ENCODE peak calls at places on chromosomes 11 and 22, in five cellular contexts. S is NB4, P is cardiac muscle cell, R is ovary, H is psoas muscle. O is an unnamed sample.
A peak's percentile ranks its signal among the peaks of the same experiment; 100 is the strongest.

GRCh38 chr11:132134322-132134721 is 763.9 kb downstream of the NTM start:
- DNase-seq in P (no peak), R (no peak), S (no peak), H (no peak), O (no peak)

GRCh38 chr11:125141686-125142535 is 22.6 kb upstream of the PKNOX2 start:
- DNase-seq in R (no peak), S (peak; percentile 58), P (peak; percentile 66), H (peak; percentile 40), O (peak; percentile 47)

GRCh38 chr11:37525336-37525735 is 927.3 kb upstream of the RAG2 start:
- DNase-seq in P (no peak), R (no peak), H (no peak), S (no peak), O (no peak)

GRCh38 chr11:12144306-12145174 is 34.1 kb downstream of the MICAL2 start:
- DNase-seq in R (no peak), H (no peak), S (peak; percentile 59), P (no peak), O (no peak)

GRCh38 chr11:60307507-60308195 is 19.4 kb upstream of the MS4A6E start:
- DNase-seq in H (no peak), S (no peak), P (no peak), R (no peak), O (peak; percentile 19)

GRCh38 chr22:19867617-19868016 is 12.9 kb upstream of the GNB1L start:
- DNase-seq in H (no peak), R (peak; percentile 3), P (no peak), S (no peak), O (no peak)

GRCh38 chr11:88538088-88538487 is 200.6 kb upstream of the CTSC start:
- DNase-seq in H (no peak), R (no peak), P (no peak), S (no peak), O (no peak)

GRCh38 chr11:5994791-5995190 is 8.0 kb upstream of the OR52L1 start:
- DNase-seq in R (no peak), H (no peak), S (no peak), P (no peak), O (no peak)

GRCh38 chr11:68528630-68529029 is 68.1 kb downstream of the PPP6R3 start:
- DNase-seq in P (peak; percentile 28), S (peak; percentile 44), R (no peak), H (no peak), O (no peak)

GRCh38 chr22:50293441-50294318 is 13.8 kb downstream of the PLXNB2 start:
- DNase-seq in P (peak; percentile 87), H (peak; percentile 50), S (peak; percentile 59), R (peak; percentile 68), O (peak; percentile 34)

GRCh38 chr22:17472886-17473285 is 90.4 kb upstream of the SLC25A18 start:
- DNase-seq in R (no peak), S (no peak), H (no peak), P (peak; percentile 15), O (no peak)

GRCh38 chr11:95520765-95521542 is 268.6 kb downstream of the FAM76B start:
- DNase-seq in R (no peak), P (no peak), S (no peak), H (no peak), O (no peak)

GRCh38 chr22:26853071-26853470 is 195.7 kb downstream of the MIAT start:
- DNase-seq in H (no peak), R (no peak), S (no peak), P (no peak), O (no peak)

GRCh38 chr22:29786026-29786425 is 18.9 kb downstream of the UQCR10 start:
- DNase-seq in S (no peak), H (no peak), P (no peak), R (no peak), O (no peak)

GRCh38 chr11:75563978-75564552 is 2.0 kb downstream of the SERPINH1 start:
- DNase-seq in R (peak; percentile 71), S (no peak), P (peak; percentile 82), H (peak; percentile 78), O (no peak)

GRCh38 chr22:20131856-20132685 is 467 bp downstream of the ZDHHC8 start:
- DNase-seq in H (peak; percentile 64), R (no peak), S (no peak), P (no peak), O (no peak)

DNA sequence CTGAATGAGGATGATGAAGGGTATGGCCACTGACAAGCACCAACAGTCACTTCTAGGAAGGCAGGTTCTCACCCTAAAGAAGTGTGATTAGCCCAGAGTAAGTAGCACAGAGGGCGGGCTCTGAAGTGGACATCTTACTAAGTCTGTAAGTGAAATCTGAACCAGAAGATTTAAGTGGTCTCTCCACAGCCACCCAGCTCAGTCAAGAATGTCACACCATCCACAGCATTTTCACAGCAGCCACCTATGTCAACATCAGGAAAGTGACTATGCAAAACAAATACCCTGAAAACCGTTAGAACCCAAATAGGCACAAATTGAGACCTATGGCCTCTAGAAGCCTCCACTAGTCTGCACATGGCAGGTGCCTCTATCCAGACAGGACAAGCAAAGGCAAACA is 23.0 kb upstream of the STK33 start:
- DNase-seq in R (no peak), H (no peak), P (peak; percentile 18), S (no peak), O (no peak)
- H3K4me3 ChIP-seq in R (no peak overlapping the region), H (no peak overlapping the region), P (no peak overlapping the region), S (no peak overlapping the region), O (no peak overlapping the region)

DNA sequence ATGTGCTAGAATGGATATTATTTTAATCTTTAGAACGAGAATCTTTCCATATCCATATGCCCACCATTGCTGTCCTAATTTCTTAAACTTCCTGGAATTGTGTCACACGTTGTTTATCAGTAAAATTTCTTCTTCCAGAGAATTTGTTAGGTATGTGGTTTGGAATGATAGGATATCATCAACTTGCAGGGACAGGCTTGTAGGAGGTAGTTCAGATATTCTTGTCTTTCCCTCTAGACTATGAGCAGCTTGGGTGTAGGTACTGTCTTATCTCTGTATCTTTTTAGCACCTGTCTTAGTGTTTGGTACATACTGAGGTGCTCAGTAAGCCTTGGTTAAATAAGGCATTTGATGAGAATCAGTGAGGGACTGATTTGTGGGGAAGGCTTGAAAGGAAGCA is 3.4 kb downstream of the CTNND1 start:
- DNase-seq in H (no peak), R (no peak), S (no peak), P (no peak), O (no peak)
- H3K4me3 ChIP-seq in H (peak overlapping the region; percentile 83), R (no peak overlapping the region), S (no peak overlapping the region), P (peak overlapping the region; percentile 100), O (peak overlapping the region; percentile 1)

GRCh38 chr11:65433657-65434056 is 11.1 kb downstream of the NEAT1 start:
- DNase-seq in S (no peak), R (no peak), P (no peak), H (no peak), O (no peak)

GRCh38 chr11:65434057-65434666 is 11.6 kb downstream of the NEAT1 start:
- DNase-seq in P (no peak), S (no peak), R (no peak), H (no peak), O (no peak)

GRCh38 chr11:65432133-65432650 is 9.6 kb downstream of the NEAT1 start:
- DNase-seq in S (no peak), P (no peak), R (no peak), H (no peak), O (no peak)

GRCh38 chr11:65431452-65432132 is 9.0 kb downstream of the NEAT1 start:
- DNase-seq in P (no peak), H (no peak), S (no peak), R (no peak), O (peak; percentile 88)

DNA sequence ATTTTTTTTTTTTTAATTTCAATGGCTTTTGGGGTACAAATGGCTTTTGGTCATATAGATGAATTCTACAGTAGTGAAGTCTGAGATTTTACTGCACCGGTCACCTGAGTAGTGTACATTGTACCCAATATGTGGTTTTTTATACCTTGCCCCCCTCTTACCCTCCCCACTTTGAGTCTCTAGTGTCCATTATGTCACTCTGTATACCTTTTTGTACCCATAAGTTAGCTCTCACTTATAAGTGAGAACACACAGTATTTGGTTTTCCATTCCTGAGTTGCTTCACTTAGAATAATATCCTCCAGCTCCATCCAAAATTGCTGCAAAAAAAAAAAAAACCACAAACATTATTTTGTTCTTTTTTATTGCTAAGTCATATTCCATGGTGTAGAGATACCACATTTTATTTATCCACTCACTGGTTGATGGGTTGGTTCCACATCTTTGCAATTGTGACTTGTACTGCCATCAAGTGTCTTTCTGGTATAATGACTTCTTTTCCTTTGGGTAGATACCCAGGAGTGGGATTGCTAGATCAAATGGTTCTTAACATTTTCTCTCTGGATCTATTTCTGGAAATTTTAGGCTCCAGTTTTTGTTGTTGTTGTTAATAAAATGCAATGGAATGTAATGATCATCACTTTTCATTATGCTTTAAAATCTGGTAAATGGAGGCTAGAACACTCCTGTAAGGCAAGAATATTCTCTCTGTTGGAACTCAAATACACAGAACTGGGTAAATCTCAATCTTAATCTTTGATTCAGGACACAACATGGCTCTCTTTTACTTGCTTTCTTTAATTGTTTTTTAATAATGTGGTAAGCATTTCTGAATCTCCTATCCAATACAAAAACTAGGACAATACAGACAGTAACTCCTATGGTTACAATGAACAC is 10.3 kb downstream of the NEAT1 start:
- DNase-seq in H (no peak), S (peak; percentile 64), R (no peak), P (peak; percentile 38), O (peak; percentile 56)
- H3K4me3 ChIP-seq in H (peak overlapping the region; percentile 86), S (no peak overlapping the region), R (no peak overlapping the region), P (no peak overlapping the region), O (no peak overlapping the region)

DNA sequence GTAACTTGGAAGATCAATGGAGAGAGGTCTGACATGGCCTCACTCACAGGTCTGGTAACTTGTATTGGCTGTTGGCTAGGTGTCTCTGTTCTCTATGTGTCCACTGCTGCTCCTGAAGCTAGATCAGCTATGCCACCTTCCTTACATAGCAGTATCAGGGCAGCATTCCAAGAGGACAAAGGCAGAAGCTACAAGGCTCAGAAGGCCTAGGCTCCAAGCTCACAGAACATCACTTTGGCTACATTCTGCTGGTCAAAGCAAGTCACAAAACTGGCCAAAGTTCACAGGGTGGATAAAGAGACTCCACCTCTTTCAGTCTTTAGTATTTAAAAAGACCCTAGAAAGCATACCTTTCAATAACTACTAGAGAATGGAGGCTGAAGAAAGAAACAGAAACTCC is 4.1 kb downstream of the SLC5A12 start:
- DNase-seq in S (no peak), P (no peak), R (no peak), H (no peak), O (no peak)
- H3K4me3 ChIP-seq in S (no peak overlapping the region), P (no peak overlapping the region), R (no peak overlapping the region), H (no peak overlapping the region), O (no peak overlapping the region)

GRCh38 chr22:34880667-34881066 is 185.3 kb upstream of the ISX start:
- DNase-seq in P (no peak), H (no peak), R (no peak), S (no peak), O (no peak)

GRCh38 chr22:34881453-34881852 is 184.5 kb upstream of the ISX start:
- DNase-seq in R (no peak), S (no peak), H (no peak), P (no peak), O (no peak)

GRCh38 chr22:34877506-34877905 is 188.5 kb upstream of the ISX start:
- DNase-seq in H (no peak), R (no peak), P (no peak), S (no peak), O (no peak)

GRCh38 chr22:34878996-34879395 is 187.0 kb upstream of the ISX start:
- DNase-seq in P (no peak), S (no peak), H (no peak), R (no peak), O (no peak)
- H3K4me3 ChIP-seq in P (no peak overlapping the region), S (no peak overlapping the region), H (no peak overlapping the region), R (no peak overlapping the region), O (no peak overlapping the region)